ENCODE peak calls at places on chromosomes 16 and 17, in four cellular contexts. W is astrocyte of the spinal cord, M is body of pancreas, C is AG10803. O is an unnamed sample.

GRCh38 chr16:57284206-57284951 is at the start of gene PLLP:
- DNase-seq in W (no peak), M (peak), C (no peak), O (peak)

GRCh38 chr16:9279661-9280060 is 188.2 kb downstream of the HAPSTR1 start:
- DNase-seq in W (no peak), M (no peak), C (no peak), O (no peak)

GRCh38 chr16:83366228-83366627 is 441.6 kb upstream of the HSBP1 start:
- DNase-seq in W (no peak), M (no peak), C (no peak), O (no peak)

GRCh38 chr17:34420254-34420766 is 57.3 kb upstream of the CCL1 start:
- DNase-seq in W (peak), M (peak), C (peak), O (peak)

GRCh38 chr16:87368029-87368765 is 15.4 kb downstream of the FBXO31 start:
- DNase-seq in W (no peak), M (peak), C (no peak), O (no peak)

GRCh38 chr16:50306287-50306686 is 39.9 kb downstream of the ADCY7 start:
- DNase-seq in W (no peak), M (no peak), C (no peak), O (no peak)

GRCh38 chr17:39631403-39631802 is 4.7 kb downstream of the PPP1R1B start:
- DNase-seq in W (no peak), M (peak), C (no peak), O (no peak)

GRCh38 chr16:31327675-31328225 is 27.2 kb upstream of the ITGAX start:
- DNase-seq in W (no peak), M (no peak), C (no peak), O (no peak)

GRCh38 chr16:55116165-55116894 is 185.7 kb downstream of the IRX5 start:
- DNase-seq in W (peak), M (no peak), C (peak), O (no peak)

GRCh38 chr17:76700627-76701470 is 9.9 kb downstream of the MXRA7 start:
- DNase-seq in W (peak), M (peak), C (peak), O (no peak)

GRCh38 chr16:55543470-55543869 is 23.0 kb upstream of the CAPNS2 start:
- DNase-seq in W (peak), M (no peak), C (peak), O (no peak)

GRCh38 chr17:40564195-40564882 is 933 bp downstream of the CCR7 start:
- DNase-seq in W (no peak), M (no peak), C (no peak), O (peak)

GRCh38 chr16:23016372-23016771 is 132.9 kb downstream of the USP31 start:
- DNase-seq in W (no peak), M (peak), C (no peak), O (no peak)

GRCh38 chr16:27269300-27270150 is 953 bp upstream of the NSMCE1 start:
- DNase-seq in W (no peak), M (no peak), C (no peak), O (no peak)

GRCh38 chr17:14095630-14096029 is 26.3 kb downstream of the COX10 start:
- DNase-seq in W (no peak), M (no peak), C (no peak), O (no peak)

GRCh38 chr17:27247071-27247957 is 46.6 kb upstream of the WSB1 start:
- DNase-seq in W (peak), M (peak), C (peak), O (no peak)

GRCh38 chr17:32266389-32267269 is 997 bp downstream of the RHBDL3 start:
- DNase-seq in W (no peak), M (no peak), C (no peak), O (peak)

GRCh38 chr17:2214887-2215615 is 88.5 kb downstream of the SMG6 start:
- DNase-seq in W (peak), M (no peak), C (peak), O (no peak)

GRCh38 chr17:77356690-77357201 is 216.0 kb downstream of the SEC14L1 start:
- DNase-seq in W (no peak), M (no peak), C (no peak), O (no peak)

GRCh38 chr17:76385892-76386786 is 1.7 kb downstream of the SPHK1 start:
- DNase-seq in W (peak), M (peak), C (peak), O (peak)

GRCh38 chr17:78783711-78784396 is 1.8 kb upstream of the CYTH1 start:
- DNase-seq in W (no peak), M (peak), C (no peak), O (no peak)

GRCh38 chr17:40564883-40565744 is at the start of gene CCR7:
- DNase-seq in W (no peak), M (no peak), C (no peak), O (peak)

GRCh38 chr17:45801386-45801785 is 17.3 kb downstream of the CRHR1 start:
- DNase-seq in W (no peak), M (no peak), C (no peak), O (no peak)

GRCh38 chr17:66301864-66302741 is at the start of gene PRKCA:
- DNase-seq in W (peak), M (peak), C (peak), O (peak)

GRCh38 chr16:29804455-29805231 is 1.7 kb upstream of the MAZ start:
- DNase-seq in W (peak), M (peak), C (peak), O (no peak)

GRCh38 chr16:2385441-2385840 is 43.8 kb upstream of the CCNF start:
- DNase-seq in W (no peak), M (no peak), C (no peak), O (no peak)

GRCh38 chr16:2388875-2389433 is 40.3 kb upstream of the CCNF start:
- DNase-seq in W (peak), M (peak), C (peak), O (peak)

GRCh38 chr16:2388139-2388874 is 40.9 kb upstream of the CCNF start:
- DNase-seq in W (peak), M (peak), C (no peak), O (no peak)

GRCh38 chr16:2386990-2387389 is 42.3 kb upstream of the CCNF start:
- DNase-seq in W (no peak), M (no peak), C (no peak), O (no peak)
- TF ChIP-seq CTCF in W (peak), M (peak), C (no peak), O (no peak)

GRCh38 chr17:67801626-67802175 is 23.6 kb upstream of the BPTF start:
- DNase-seq in W (no peak), M (no peak), C (no peak), O (no peak)
- TF ChIP-seq CTCF in W (no peak), M (no peak), C (no peak), O (no peak)

GRCh38 chr16:47925811-47926460 is 229.9 kb downstream of the ABCC12 start:
- DNase-seq in W (no peak), M (no peak), C (no peak), O (no peak)

GRCh38 chr16:47924950-47925349 is 230.8 kb downstream of the ABCC12 start:
- DNase-seq in W (peak), M (no peak), C (no peak), O (no peak)

GRCh38 chr16:47927330-47927729 is 228.5 kb downstream of the ABCC12 start:
- DNase-seq in W (peak), M (no peak), C (peak), O (no peak)

DNA sequence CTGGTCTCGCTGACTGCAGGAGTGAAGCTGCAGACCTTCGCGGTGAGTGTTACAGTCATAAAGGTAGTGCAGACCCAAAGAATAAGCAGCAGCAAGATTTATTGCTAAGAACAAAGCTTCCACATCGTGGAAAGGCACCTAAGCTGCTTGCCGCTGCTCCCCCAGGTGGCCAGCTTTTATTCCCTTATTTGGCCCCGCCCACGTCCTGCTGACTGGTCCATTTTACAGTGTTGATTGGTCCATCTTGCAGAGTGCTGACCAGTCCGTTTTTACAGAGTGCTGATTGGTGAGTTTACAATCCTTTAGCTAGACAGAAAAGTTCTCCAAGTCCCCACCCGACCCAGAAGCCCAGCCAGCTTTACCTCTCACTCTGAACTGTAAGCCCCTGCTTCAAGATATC is 227.8 kb downstream of the ABCC12 start:
- DNase-seq in W (no peak), M (no peak), C (no peak), O (peak)
- TF ChIP-seq CTCF in W (no peak), M (no peak), C (no peak), O (no peak)

DNA sequence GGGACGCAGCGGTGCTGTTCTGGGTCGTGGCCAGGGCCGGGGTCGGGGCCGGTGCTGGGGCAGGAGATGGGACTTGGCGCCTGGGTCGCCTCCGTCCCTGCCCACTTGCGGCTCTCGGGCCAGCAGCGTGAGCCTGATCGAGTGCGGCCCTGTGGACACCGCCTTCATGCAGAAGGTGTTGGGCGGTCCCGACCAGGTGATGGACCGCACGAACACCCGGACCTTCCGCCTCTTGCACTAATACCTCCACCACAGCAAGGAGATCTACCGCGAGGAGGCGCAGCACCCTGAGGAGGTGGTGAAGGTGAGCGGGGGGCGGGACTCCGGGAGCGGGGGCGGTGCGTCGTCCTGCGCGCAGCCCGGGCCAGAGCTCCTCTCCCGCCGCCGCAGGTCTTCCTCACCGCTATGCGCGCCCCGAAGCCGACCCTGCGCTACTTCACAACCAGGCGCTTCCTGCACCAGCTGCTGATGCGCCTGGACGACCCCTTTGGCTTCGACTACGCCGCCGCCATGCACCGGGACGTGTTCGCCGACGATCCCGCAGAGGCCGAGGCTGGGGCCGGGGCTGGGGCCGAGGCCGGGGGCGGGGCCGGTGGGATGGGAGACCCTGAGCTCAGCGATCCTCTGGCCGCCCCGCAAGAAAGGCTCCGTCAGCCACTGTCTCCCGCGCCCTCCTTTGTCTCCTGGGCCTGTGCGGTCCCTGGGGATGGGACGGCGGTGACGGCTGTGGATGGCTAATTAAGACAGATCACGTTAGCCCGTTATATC is 4.5 kb upstream of the HSD17B1 start:
- DNase-seq in W (peak), M (peak), C (no peak), O (peak)
- TF ChIP-seq CTCF in W (peak), M (peak), C (no peak), O (peak)

DNA sequence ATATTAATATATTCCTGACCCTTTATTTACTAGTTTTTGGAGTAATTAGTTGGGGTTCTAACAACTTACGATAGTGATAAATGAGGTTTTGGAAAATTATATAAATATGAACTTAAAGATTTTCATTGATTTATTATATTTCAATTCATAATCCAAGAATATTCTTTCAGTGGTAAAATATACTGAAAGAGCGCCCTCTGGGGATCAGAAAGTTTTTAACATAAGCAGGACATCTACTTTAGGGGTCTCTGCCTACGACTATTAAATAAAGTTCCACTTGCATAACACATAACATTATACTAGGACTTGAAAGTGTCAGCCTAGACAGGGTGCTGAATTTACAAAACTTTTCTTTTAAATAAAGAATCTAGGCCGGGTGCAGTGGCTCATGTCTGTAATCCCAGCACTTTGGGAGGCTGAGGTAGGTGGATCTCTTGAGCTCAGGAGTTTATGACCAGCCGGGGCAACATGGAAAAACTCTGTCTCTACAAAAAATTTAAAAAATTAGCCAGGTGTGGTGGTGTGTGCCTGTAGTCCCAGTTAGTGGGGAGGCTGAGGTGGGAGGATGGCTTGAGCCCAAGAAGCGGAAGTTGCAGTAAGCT is 15.6 kb downstream of the RFWD3 start:
- DNase-seq in W (peak), M (no peak), C (peak), O (no peak)
- TF ChIP-seq CTCF in W (peak), M (peak), C (peak), O (peak)

DNA sequence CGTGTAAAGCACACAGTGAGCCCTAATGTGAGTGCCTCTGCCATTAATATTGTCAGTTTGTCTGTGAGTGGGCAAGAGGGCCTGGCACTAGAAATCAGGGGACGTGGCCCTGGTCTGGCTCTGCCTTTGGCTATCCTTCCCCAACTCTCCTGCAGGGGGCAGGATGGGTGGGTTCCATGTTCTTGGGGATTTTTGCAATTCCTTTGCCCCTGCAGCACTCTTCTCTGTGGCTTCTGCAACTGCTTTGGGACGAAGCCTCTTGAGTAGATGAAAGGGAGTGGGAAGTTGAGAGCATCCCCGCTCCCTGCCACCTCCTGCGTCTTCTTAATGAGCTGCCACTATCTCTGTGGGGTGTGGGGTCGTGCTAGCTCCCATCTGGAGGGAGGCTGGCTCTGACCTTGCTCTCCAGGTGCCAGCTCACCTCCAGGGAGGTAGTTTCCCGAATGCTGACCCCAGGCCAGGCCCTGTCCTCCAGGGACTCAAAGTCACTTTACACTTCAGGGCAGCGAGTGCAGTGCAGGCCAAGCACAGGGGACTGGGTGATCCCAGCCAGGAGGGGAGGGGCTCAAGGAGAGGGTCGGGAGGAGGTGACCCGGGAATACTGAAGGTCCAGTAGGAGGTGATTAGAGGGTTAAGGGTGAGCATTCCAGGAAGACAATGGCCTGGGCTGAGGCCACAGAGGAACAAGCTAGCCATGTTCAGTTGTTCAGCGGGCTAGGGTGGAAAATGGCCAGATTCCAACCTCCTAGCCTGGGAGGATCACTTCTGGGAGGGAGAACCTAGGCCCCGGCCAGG is 121.0 kb upstream of the NLRP1 start:
- DNase-seq in W (no peak), M (no peak), C (peak), O (peak)
- TF ChIP-seq CTCF in W (peak), M (no peak), C (peak), O (peak)

DNA sequence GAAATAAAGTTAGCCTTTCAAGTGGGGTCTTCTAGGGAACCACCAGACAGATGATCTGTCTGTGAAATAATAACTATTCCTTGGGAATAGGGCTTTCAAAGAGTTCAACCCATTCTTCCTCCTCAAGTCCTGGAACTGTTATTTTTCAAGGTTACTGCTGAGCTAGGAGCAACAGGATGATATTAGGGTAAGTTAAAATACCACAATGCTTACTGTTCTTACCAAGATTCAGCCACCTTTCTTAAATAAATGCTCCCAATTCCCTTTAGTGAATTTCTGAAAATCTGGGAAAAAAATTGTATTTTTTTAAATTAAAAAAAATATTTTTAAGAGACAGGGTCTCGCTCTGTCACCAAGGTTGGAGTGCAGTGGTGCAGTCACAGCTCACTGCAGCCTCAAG is 26.9 kb upstream of the ALDH3A2 start:
- DNase-seq in W (no peak), M (no peak), C (no peak), O (no peak)
- TF ChIP-seq CTCF in W (no peak), M (no peak), C (no peak), O (no peak)

DNA sequence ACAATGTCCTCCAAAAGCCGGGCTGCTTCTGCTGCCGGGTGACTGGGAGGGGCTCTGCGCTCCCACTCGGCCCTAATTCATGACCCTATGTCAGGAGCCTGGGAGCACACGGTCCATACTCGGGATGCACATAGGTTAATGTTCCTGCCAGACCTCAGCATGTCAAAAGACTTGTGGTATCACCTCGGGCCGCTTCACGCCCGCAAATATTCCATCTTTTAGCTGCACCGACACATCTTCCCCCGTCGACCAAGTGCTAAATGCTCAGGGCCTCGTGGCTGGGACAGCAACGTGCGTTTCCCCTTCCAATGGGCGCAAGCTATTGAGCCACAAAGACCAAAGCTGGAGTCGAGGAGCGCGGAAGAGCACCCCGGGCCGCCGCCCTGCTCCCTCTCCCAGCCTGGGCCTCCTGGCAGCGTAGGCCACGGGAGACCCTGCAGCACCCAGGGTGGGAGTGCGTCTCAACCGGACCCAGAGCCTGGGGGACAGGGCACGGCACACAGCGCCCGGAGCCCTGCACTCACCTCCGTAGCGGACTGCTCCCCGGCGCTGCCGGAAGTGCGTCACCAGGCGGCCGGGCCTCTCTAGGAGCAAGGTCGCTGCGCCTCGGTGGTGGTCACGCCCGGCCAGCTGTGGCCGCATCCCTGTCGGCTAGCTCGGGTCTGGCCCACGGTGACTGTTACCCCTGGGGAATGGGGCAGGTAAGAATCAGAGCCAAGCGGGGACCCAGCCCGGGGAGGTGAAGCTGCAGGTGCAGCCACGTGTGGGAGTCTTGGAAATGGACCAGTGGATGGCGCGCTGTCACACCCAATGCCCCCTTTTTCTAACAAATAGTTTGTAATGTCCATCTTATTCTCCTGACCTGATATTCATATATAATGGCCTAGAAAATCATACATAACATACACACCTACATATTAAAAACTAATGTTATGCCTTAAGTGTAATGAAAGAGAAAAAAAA is at the start of gene ZNF23:
- DNase-seq in W (peak), M (peak), C (peak), O (peak)
- TF ChIP-seq CTCF in W (peak), M (no peak), C (peak), O (peak)

GRCh38 chr16:4655801-4656200 is 31.2 kb downstream of the MGRN1 start:
- DNase-seq in W (no peak), M (no peak), C (no peak), O (no peak)

GRCh38 chr16:4654946-4655590 is 30.4 kb downstream of the MGRN1 start:
- DNase-seq in W (no peak), M (no peak), C (no peak), O (no peak)

GRCh38 chr16:4654387-4654901 is 29.8 kb downstream of the MGRN1 start:
- DNase-seq in W (no peak), M (peak), C (no peak), O (no peak)

GRCh38 chr16:4656695-4657686 is 32.4 kb downstream of the MGRN1 start:
- DNase-seq in W (no peak), M (no peak), C (no peak), O (no peak)

DNA sequence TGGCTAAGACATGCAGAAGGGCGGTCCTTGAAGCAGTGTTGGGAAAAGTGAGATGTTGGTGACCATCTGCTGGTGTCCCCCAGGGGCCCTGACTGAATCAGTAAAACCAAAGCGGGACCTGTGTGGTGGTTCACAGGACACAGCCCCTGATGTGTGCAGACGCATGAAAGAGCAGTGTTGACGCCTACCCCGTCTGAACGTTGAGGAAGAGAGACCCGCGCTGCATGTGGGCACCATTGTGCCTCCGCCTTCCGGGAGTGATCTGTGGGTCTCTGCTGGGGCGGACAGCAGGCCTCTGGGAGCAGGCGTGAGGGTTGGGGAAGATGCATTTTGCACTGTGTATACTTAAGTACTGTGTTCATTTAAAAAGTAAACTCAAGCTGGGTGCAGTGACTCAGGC is 31.6 kb downstream of the MGRN1 start:
- DNase-seq in W (no peak), M (no peak), C (no peak), O (no peak)
- TF ChIP-seq CTCF in W (no peak), M (no peak), C (no peak), O (no peak)

O was measured in activated CD8-positive, alpha-beta T cell treated with anti-CD3 and anti-CD28 coated beads for 36 hours.